ENCODE peak calls at places on chromosomes 7 and 10, in ten cellular contexts. One of them, this sample, is unnamed. For H3K4me1, the result is how much of the 10 kb centered on the place peaks cover.

GRCh38 chr10:11358046-11358445 is 253.4 kb downstream of the USP6NL start:
- DNase-seq in hepatocyte: no peak
- DNase-seq in CD8-positive, alpha-beta memory T cell: no peak
- DNase-seq in kidney: no peak
- DNase-seq in K562: no peak
- DNase-seq in right cardiac atrium: no peak
- DNase-seq in A549: no peak
- DNase-seq in GM23248: no peak
- DNase-seq in H1: no peak
- DNase-seq in body of pancreas: no peak
- DNase-seq in this sample: no peak

GRCh38 chr7:50092579-50093411 is at the start of gene ZPBP:
- DNase-seq in body of pancreas: peak
- DNase-seq in kidney: no peak
- DNase-seq in H1: peak
- DNase-seq in hepatocyte: peak
- DNase-seq in right cardiac atrium: peak
- DNase-seq in GM23248: peak
- DNase-seq in K562: peak
- DNase-seq in CD8-positive, alpha-beta memory T cell: peak
- DNase-seq in A549: no peak
- DNase-seq in this sample: no peak

GRCh38 chr7:29723599-29723998 is 82.7 kb upstream of the WIPF3 start:
- DNase-seq in body of pancreas: no peak
- DNase-seq in kidney: no peak
- DNase-seq in GM23248: peak
- DNase-seq in A549: no peak
- DNase-seq in CD8-positive, alpha-beta memory T cell: no peak
- DNase-seq in right cardiac atrium: no peak
- DNase-seq in K562: no peak
- DNase-seq in H1: no peak
- DNase-seq in hepatocyte: peak
- DNase-seq in this sample: no peak

GRCh38 chr7:2518737-2519118 is 846 bp upstream of the LFNG start:
- DNase-seq in GM23248: peak
- DNase-seq in K562: peak
- DNase-seq in hepatocyte: no peak
- DNase-seq in kidney: no peak
- DNase-seq in body of pancreas: no peak
- DNase-seq in right cardiac atrium: no peak
- DNase-seq in CD8-positive, alpha-beta memory T cell: no peak
- DNase-seq in H1: no peak
- DNase-seq in A549: no peak
- DNase-seq in this sample: no peak

GRCh38 chr10:51585742-51586141 is 113.7 kb downstream of the CSTF2T start:
- DNase-seq in hepatocyte: peak
- DNase-seq in GM23248: no peak
- DNase-seq in kidney: no peak
- DNase-seq in right cardiac atrium: no peak
- DNase-seq in H1: no peak
- DNase-seq in body of pancreas: no peak
- DNase-seq in A549: no peak
- DNase-seq in CD8-positive, alpha-beta memory T cell: no peak
- DNase-seq in K562: no peak
- DNase-seq in this sample: no peak

GRCh38 chr7:595621-596010 is 76.0 kb upstream of the PDGFA start:
- DNase-seq in CD8-positive, alpha-beta memory T cell: no peak
- DNase-seq in hepatocyte: no peak
- DNase-seq in A549: no peak
- DNase-seq in body of pancreas: no peak
- DNase-seq in K562: no peak
- DNase-seq in H1: no peak
- DNase-seq in GM23248: no peak
- DNase-seq in kidney: no peak
- DNase-seq in right cardiac atrium: no peak
- DNase-seq in this sample: no peak

GRCh38 chr7:66845382-66846095 is 75.5 kb upstream of the TMEM248 start:
- DNase-seq in body of pancreas: no peak
- DNase-seq in A549: no peak
- DNase-seq in right cardiac atrium: no peak
- DNase-seq in CD8-positive, alpha-beta memory T cell: no peak
- DNase-seq in H1: peak
- DNase-seq in hepatocyte: no peak
- DNase-seq in K562: peak
- DNase-seq in GM23248: peak
- DNase-seq in kidney: peak
- DNase-seq in this sample: no peak

GRCh38 chr7:136086712-136087111 is 109.6 kb upstream of the MTPN start:
- DNase-seq in GM23248: peak
- DNase-seq in A549: peak
- DNase-seq in hepatocyte: peak
- DNase-seq in CD8-positive, alpha-beta memory T cell: peak
- DNase-seq in K562: peak
- DNase-seq in kidney: no peak
- DNase-seq in body of pancreas: peak
- DNase-seq in right cardiac atrium: peak
- DNase-seq in H1: peak
- DNase-seq in this sample: peak

GRCh38 chr7:130334274-130334673 is 10.3 kb upstream of the CPA5 start:
- DNase-seq in GM23248: peak
- DNase-seq in right cardiac atrium: peak
- DNase-seq in hepatocyte: no peak
- DNase-seq in H1: no peak
- DNase-seq in A549: no peak
- DNase-seq in body of pancreas: peak
- DNase-seq in CD8-positive, alpha-beta memory T cell: no peak
- DNase-seq in kidney: no peak
- DNase-seq in K562: no peak
- DNase-seq in this sample: no peak

GRCh38 chr7:130926021-130926691 is 192.1 kb upstream of the KLF14 start:
- DNase-seq in H1: no peak
- DNase-seq in kidney: no peak
- DNase-seq in GM23248: no peak
- DNase-seq in body of pancreas: no peak
- DNase-seq in K562: no peak
- DNase-seq in A549: no peak
- DNase-seq in CD8-positive, alpha-beta memory T cell: peak
- DNase-seq in right cardiac atrium: no peak
- DNase-seq in hepatocyte: no peak
- DNase-seq in this sample: no peak

GRCh38 chr10:93493162-93493561 is 3.2 kb upstream of the CEP55 start:
- DNase-seq in K562: no peak
- DNase-seq in right cardiac atrium: no peak
- DNase-seq in kidney: no peak
- DNase-seq in hepatocyte: no peak
- DNase-seq in CD8-positive, alpha-beta memory T cell: no peak
- DNase-seq in GM23248: no peak
- DNase-seq in A549: no peak
- DNase-seq in H1: no peak
- DNase-seq in body of pancreas: no peak
- DNase-seq in this sample: no peak

GRCh38 chr10:93494494-93494893 is 1.9 kb upstream of the CEP55 start:
- DNase-seq in K562: no peak
- DNase-seq in H1: no peak
- DNase-seq in kidney: no peak
- DNase-seq in CD8-positive, alpha-beta memory T cell: no peak
- DNase-seq in right cardiac atrium: no peak
- DNase-seq in GM23248: no peak
- DNase-seq in body of pancreas: no peak
- DNase-seq in hepatocyte: no peak
- DNase-seq in A549: no peak
- DNase-seq in this sample: no peak

GRCh38 chr10:93495654-93496321 is 624 bp upstream of the CEP55 start:
- DNase-seq in hepatocyte: peak
- DNase-seq in right cardiac atrium: peak
- DNase-seq in body of pancreas: peak
- DNase-seq in A549: peak
- DNase-seq in GM23248: peak
- DNase-seq in K562: peak
- DNase-seq in CD8-positive, alpha-beta memory T cell: no peak
- DNase-seq in H1: no peak
- DNase-seq in kidney: peak
- DNase-seq in this sample: no peak

GRCh38 chr10:93488956-93489528 is 6.9 kb upstream of the MYOF start:
- DNase-seq in H1: no peak
- DNase-seq in body of pancreas: no peak
- DNase-seq in right cardiac atrium: no peak
- DNase-seq in A549: no peak
- DNase-seq in K562: no peak
- DNase-seq in CD8-positive, alpha-beta memory T cell: no peak
- DNase-seq in GM23248: no peak
- DNase-seq in kidney: no peak
- DNase-seq in hepatocyte: no peak
- DNase-seq in this sample: no peak

DNA sequence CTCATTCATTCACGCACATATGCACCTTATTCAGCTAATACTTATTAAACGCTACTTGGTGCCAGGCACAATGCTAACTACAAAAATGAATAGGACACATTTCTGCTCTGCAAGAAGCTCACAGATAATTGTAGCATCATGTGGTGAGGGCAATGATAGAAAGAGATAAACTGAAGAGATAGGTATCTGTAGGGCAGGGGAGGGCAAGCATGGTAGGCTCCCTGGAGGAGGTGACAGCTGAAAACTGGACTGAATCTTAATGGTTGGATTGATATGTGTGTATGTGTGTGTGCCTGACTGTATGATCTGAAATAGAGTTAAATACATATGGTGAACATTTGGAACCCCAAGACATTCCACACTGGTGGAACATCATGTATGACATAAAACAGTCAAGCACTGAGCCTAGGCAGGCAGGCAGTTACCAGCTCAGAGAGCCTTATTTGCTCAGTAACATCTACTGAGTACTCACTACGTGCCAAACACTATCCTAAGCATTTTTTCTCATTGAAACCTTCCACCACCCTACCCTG is 4.8 kb upstream of the CEP55 start:
- DNase-seq in K562: no peak
- DNase-seq in GM23248: no peak
- DNase-seq in H1: no peak
- DNase-seq in A549: no peak
- DNase-seq in right cardiac atrium: no peak
- DNase-seq in body of pancreas: no peak
- DNase-seq in hepatocyte: no peak
- DNase-seq in kidney: no peak
- DNase-seq in CD8-positive, alpha-beta memory T cell: no peak
- DNase-seq in this sample: no peak
- H3K4me1 ChIP-seq in K562: under half
- H3K4me1 ChIP-seq in GM23248: under half
- H3K4me1 ChIP-seq in H1: under half
- H3K4me1 ChIP-seq in A549: under half
- H3K4me1 ChIP-seq in right cardiac atrium: under half
- H3K4me1 ChIP-seq in body of pancreas: under half
- H3K4me1 ChIP-seq in hepatocyte: under half
- H3K4me1 ChIP-seq in kidney: under half
- H3K4me1 ChIP-seq in CD8-positive, alpha-beta memory T cell: under half
- H3K4me1 ChIP-seq in this sample: under half

DNA sequence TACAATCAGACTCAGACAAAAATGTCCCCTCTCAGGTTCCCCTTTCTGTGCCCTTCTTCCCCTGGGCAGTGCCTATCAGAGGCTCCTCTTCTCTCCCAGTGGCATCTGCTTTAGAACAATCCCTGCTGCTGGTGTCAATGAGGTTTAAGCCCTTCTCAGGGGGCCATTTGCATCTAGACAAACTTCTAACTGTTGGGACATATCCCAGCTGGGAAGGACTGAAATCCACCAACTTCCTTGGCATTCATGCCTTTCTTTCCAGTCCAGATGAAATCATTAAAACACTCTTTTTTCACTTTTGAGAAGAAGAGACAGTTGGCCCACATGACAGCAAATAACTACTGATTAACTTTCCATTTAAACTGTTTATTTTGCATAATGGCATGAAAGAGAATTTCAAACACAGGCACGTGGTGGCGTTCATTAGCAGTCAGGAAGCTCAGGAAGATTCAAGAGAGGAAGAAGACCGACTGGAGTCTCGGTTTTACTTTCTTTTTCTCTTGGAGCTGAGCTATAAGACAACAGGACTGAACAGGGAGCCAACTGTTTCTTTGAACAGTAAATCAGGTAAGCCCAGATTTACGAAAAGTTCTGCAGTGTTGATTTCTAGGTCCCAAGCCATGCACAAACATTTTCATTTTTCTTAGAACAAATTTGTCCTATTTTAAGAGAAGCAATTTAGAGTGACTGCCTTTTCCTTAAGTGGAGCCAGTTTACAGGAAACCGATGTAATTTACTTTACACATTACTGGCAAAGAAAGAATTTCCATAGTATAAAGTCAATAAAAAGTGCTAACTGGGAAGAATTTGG is at the start of gene GIMAP2:
- DNase-seq in kidney: no peak
- DNase-seq in K562: no peak
- DNase-seq in body of pancreas: no peak
- DNase-seq in right cardiac atrium: no peak
- DNase-seq in hepatocyte: peak
- DNase-seq in H1: no peak
- DNase-seq in GM23248: peak
- DNase-seq in CD8-positive, alpha-beta memory T cell: no peak
- DNase-seq in A549: no peak
- DNase-seq in this sample: no peak
- H3K4me1 ChIP-seq in kidney: under half
- H3K4me1 ChIP-seq in K562: under half
- H3K4me1 ChIP-seq in body of pancreas: under half
- H3K4me1 ChIP-seq in right cardiac atrium: under half
- H3K4me1 ChIP-seq in hepatocyte: under half
- H3K4me1 ChIP-seq in H1: under half
- H3K4me1 ChIP-seq in GM23248: under half
- H3K4me1 ChIP-seq in CD8-positive, alpha-beta memory T cell: half or more
- H3K4me1 ChIP-seq in A549: under half
- H3K4me1 ChIP-seq in this sample: under half

DNA sequence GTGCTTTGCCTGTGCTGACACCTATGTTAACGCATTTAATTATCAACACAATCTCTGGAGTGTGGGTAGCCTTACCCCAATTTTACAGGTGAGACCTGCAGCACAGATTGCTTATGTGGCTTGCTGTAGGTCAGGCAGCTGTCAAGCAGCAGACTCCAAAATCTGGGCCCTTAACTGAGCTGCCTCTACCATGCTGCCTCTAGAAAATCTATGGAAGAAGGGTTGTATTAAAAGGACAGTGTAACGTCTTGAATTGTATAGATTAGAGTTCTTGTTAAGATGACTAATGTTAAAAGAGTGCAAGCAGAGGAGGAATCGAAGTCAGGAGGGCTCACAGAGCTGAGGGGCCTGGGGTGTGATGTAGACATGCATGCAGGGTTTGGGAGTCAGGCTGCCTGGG is 1.2 kb upstream of the PON3 start:
- DNase-seq in body of pancreas: peak
- DNase-seq in hepatocyte: no peak
- DNase-seq in A549: no peak
- DNase-seq in K562: no peak
- DNase-seq in right cardiac atrium: no peak
- DNase-seq in H1: no peak
- DNase-seq in CD8-positive, alpha-beta memory T cell: no peak
- DNase-seq in kidney: no peak
- DNase-seq in GM23248: no peak
- DNase-seq in this sample: no peak
- H3K4me1 ChIP-seq in body of pancreas: under half
- H3K4me1 ChIP-seq in hepatocyte: under half
- H3K4me1 ChIP-seq in A549: half or more
- H3K4me1 ChIP-seq in K562: under half
- H3K4me1 ChIP-seq in right cardiac atrium: under half
- H3K4me1 ChIP-seq in H1: under half
- H3K4me1 ChIP-seq in CD8-positive, alpha-beta memory T cell: under half
- H3K4me1 ChIP-seq in kidney: under half
- H3K4me1 ChIP-seq in GM23248: under half
- H3K4me1 ChIP-seq in this sample: under half

GRCh38 chr7:32588657-32589056 is 93.4 kb downstream of the AVL9 start:
- DNase-seq in H1: no peak
- DNase-seq in hepatocyte: peak
- DNase-seq in right cardiac atrium: no peak
- DNase-seq in GM23248: peak
- DNase-seq in K562: no peak
- DNase-seq in A549: no peak
- DNase-seq in kidney: no peak
- DNase-seq in CD8-positive, alpha-beta memory T cell: no peak
- DNase-seq in body of pancreas: no peak
- DNase-seq in this sample: no peak
- H3K4me1 ChIP-seq in H1: under half
- H3K4me1 ChIP-seq in hepatocyte: under half
- H3K4me1 ChIP-seq in right cardiac atrium: under half
- H3K4me1 ChIP-seq in GM23248: under half
- H3K4me1 ChIP-seq in K562: under half
- H3K4me1 ChIP-seq in A549: half or more
- H3K4me1 ChIP-seq in kidney: under half
- H3K4me1 ChIP-seq in CD8-positive, alpha-beta memory T cell: under half
- H3K4me1 ChIP-seq in body of pancreas: under half
- H3K4me1 ChIP-seq in this sample: under half